ENCODE peak calls at places on chromosome 11, in ten cellular contexts. Z, C, U, K, N, P, H, O, D and E are unnamed samples.

GRCh38 chr11:103326070-103326794 is 217.0 kb downstream of the DYNC2H1 start:
- DNase-seq in Z (no peak), C (peak), U (peak), K (no peak), N (peak), P (no peak), H (no peak), O (peak), D (peak), E (peak)

GRCh38 chr11:114348200-114349191 is 51.8 kb downstream of the C11orf71 start:
- DNase-seq in Z (peak), C (peak), U (peak), K (peak), N (peak), P (no peak), H (no peak), O (peak), D (peak), E (no peak)

GRCh38 chr11:25068451-25068850 is 571.6 kb downstream of the LUZP2 start:
- DNase-seq in Z (no peak), C (no peak), U (no peak), K (no peak), N (no peak), P (no peak), H (no peak), O (no peak), D (no peak), E (no peak)

GRCh38 chr11:128867277-128867676 is at the start of gene KCNJ1:
- DNase-seq in Z (no peak), C (no peak), U (no peak), K (no peak), N (no peak), P (no peak), H (no peak), O (no peak), D (no peak), E (no peak)

GRCh38 chr11:94201004-94201465 is 72.4 kb downstream of the PANX1 start:
- DNase-seq in Z (no peak), C (peak), U (no peak), K (no peak), N (no peak), P (no peak), H (no peak), O (no peak), D (no peak), E (no peak)

GRCh38 chr11:85685131-85685819 is 720 bp downstream of the CCDC89 start:
- DNase-seq in Z (peak), C (peak), U (no peak), K (no peak), N (no peak), P (no peak), H (no peak), O (no peak), D (no peak), E (peak)

GRCh38 chr11:12531681-12532080 is 142.5 kb upstream of the TEAD1 start:
- DNase-seq in Z (no peak), C (peak), U (no peak), K (no peak), N (no peak), P (no peak), H (no peak), O (no peak), D (no peak), E (no peak)

GRCh38 chr11:68741536-68741935 is 9.8 kb downstream of the TESMIN start:
- DNase-seq in Z (no peak), C (peak), U (no peak), K (no peak), N (no peak), P (no peak), H (no peak), O (no peak), D (no peak), E (no peak)

GRCh38 chr11:60908803-60909202 is 2.4 kb upstream of the PRPF19 start:
- DNase-seq in Z (no peak), C (no peak), U (no peak), K (no peak), N (no peak), P (no peak), H (no peak), O (no peak), D (no peak), E (no peak)

GRCh38 chr11:8826145-8826786 is 84.7 kb upstream of the AKIP1 start:
- DNase-seq in Z (no peak), C (peak), U (no peak), K (no peak), N (no peak), P (no peak), H (no peak), O (no peak), D (no peak), E (no peak)

GRCh38 chr11:123430736-123431356 is 777 bp downstream of the GRAMD1B start:
- DNase-seq in Z (peak), C (peak), U (peak), K (peak), N (peak), P (peak), H (peak), O (peak), D (peak), E (peak)
- TF ChIP-seq POLR2A in Z (peak), C (no peak), U (no peak), K (no peak), N (no peak), P (peak), H (no peak), O (peak), D (no peak), E (no peak)

GRCh38 chr11:134275534-134276395 is at the start of gene GLB1L3:
- DNase-seq in Z (no peak), C (no peak), U (no peak), K (no peak), N (no peak), P (no peak), H (no peak), O (peak), D (peak), E (no peak)
- TF ChIP-seq POLR2A in Z (no peak), C (no peak), U (no peak), K (no peak), N (no peak), P (no peak), H (no peak), O (no peak), D (no peak), E (no peak)

GRCh38 chr11:118910309-118911112 is 15.2 kb downstream of the BCL9L start:
- DNase-seq in Z (peak), C (peak), U (no peak), K (peak), N (no peak), P (peak), H (peak), O (peak), D (peak), E (no peak)
- TF ChIP-seq POLR2A in Z (peak), C (peak), U (no peak), K (no peak), N (no peak), P (peak), H (no peak), O (no peak), D (peak), E (peak)

DNA sequence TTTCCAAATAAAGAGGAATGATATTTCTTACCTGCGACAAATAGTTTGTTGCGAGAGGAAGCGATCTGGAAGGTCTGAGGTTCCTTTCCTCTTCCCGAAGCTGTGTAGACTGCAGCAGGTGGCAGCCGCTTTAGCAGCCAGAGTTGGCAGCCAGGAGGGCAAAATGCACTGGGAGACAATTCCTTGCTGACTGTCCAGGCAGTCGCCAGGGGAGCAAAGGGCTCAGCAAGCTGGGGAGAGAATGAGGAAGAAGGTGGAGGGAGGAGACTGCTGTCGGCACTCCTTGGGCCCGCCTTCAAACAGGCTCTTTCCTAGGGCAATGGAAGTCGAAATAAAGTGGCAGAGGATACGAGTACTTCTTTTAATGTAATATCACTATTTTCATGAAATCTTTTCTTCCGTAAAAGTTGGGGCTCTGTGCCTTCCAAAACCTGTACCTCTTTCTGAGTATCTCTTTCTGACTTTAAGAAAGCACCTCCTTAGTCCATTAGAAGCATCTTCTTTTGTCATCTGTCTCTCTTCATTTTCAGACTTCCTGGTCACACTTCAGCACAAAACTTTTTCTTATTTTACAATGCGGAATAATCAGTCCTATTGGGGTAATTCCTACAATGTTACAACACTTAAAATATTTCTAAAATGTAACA is at the start of gene IL18:
- DNase-seq in Z (no peak), C (no peak), U (peak), K (no peak), N (peak), P (peak), H (peak), O (peak), D (peak), E (peak)
- TF ChIP-seq POLR2A in Z (no peak), C (no peak), U (no peak), K (peak), N (no peak), P (no peak), H (no peak), O (peak), D (no peak), E (peak)

GRCh38 chr11:1918436-1919315 is 827 bp upstream of the TNNT3 start:
- DNase-seq in Z (no peak), C (no peak), U (no peak), K (no peak), N (no peak), P (no peak), H (peak), O (no peak), D (no peak), E (no peak)

GRCh38 chr11:1916986-1917522 is 2.4 kb upstream of the TNNT3 start:
- DNase-seq in Z (no peak), C (no peak), U (no peak), K (peak), N (peak), P (peak), H (peak), O (no peak), D (no peak), E (no peak)

GRCh38 chr11:1916132-1916985 is 3.1 kb upstream of the TNNT3 start:
- DNase-seq in Z (no peak), C (no peak), U (no peak), K (peak), N (peak), P (no peak), H (peak), O (no peak), D (no peak), E (no peak)

GRCh38 chr11:1919428-1920127 is at the start of gene TNNT3:
- DNase-seq in Z (no peak), C (no peak), U (no peak), K (no peak), N (no peak), P (peak), H (peak), O (no peak), D (no peak), E (no peak)

DNA sequence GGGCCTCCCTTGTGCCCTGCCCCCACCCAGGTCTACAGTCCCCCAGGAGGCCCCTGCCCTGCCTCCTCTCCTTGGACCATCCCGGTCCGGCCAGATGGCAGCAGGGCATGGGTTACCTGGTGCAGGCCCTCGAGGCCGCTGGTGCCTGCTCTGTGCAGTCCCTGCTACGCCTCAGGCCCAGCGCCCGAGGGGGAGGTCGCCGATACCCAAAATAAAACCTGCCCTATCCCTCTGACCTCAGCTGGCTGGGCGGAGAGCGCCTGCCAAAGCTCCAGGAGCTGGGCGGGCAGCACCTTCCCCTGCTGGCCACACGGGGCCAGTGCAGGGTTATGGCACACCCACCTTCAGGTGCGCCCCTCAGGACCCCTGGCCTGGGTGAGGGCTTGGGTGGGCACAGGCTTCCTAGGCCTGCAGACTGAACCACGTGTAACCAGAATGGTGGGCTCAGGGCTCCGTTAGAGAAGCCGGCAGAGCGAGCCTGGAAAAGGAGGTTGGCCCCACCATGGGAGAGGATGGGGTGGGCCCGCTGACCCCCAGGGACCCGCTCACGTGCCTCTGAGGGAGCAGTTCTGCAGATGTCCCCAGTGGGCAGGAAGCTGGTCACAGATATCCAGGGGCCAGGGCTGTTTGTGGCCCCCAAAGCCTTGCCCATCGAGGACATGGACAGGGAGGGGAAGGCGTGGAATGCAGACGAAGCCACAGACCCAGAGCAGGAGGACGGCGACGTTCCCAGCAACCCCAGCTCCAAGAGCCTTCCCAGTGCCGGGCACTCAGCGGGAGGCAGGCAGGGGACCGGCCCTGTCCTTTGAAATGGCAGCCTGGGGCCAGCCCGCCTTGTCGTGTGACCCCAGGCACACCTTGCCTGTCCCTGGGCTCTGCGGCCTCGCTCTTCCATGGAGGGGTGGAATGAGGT is 1.7 kb upstream of the TNNT3 start:
- DNase-seq in Z (no peak), C (no peak), U (no peak), K (no peak), N (no peak), P (peak), H (peak), O (no peak), D (no peak), E (no peak)
- TF ChIP-seq POLR2A in Z (no peak), C (no peak), U (no peak), K (no peak), N (no peak), P (no peak), H (no peak), O (no peak), D (no peak), E (no peak)

GRCh38 chr11:10308208-10308954 is 3.5 kb downstream of the ADM start:
- DNase-seq in Z (no peak), C (peak), U (no peak), K (no peak), N (no peak), P (no peak), H (no peak), O (no peak), D (no peak), E (no peak)
- TF ChIP-seq POLR2A in Z (no peak), C (no peak), U (no peak), K (no peak), N (no peak), P (peak), H (no peak), O (peak), D (no peak), E (no peak)

GRCh38 chr11:43947003-43947500 is 4.6 kb downstream of the C11orf96 start:
- DNase-seq in Z (peak), C (peak), U (no peak), K (no peak), N (peak), P (no peak), H (peak), O (no peak), D (no peak), E (no peak)
- TF ChIP-seq POLR2A in Z (peak), C (no peak), U (no peak), K (no peak), N (no peak), P (no peak), H (no peak), O (no peak), D (no peak), E (no peak)

GRCh38 chr11:72787262-72788104 is 6.4 kb downstream of the STARD10 start:
- DNase-seq in Z (peak), C (no peak), U (no peak), K (no peak), N (peak), P (no peak), H (no peak), O (peak), D (peak), E (no peak)

GRCh38 chr11:72788250-72788649 is 5.6 kb downstream of the STARD10 start:
- DNase-seq in Z (no peak), C (no peak), U (no peak), K (no peak), N (no peak), P (no peak), H (no peak), O (no peak), D (no peak), E (no peak)

GRCh38 chr11:72789493-72790131 is 4.2 kb downstream of the STARD10 start:
- DNase-seq in Z (no peak), C (peak), U (no peak), K (no peak), N (no peak), P (peak), H (no peak), O (no peak), D (no peak), E (no peak)

GRCh38 chr11:72784662-72785061 is 9.2 kb downstream of the STARD10 start:
- DNase-seq in Z (no peak), C (no peak), U (no peak), K (no peak), N (no peak), P (no peak), H (no peak), O (no peak), D (no peak), E (no peak)

GRCh38 chr11:72786305-72787261 is 7.3 kb downstream of the STARD10 start:
- DNase-seq in Z (no peak), C (no peak), U (no peak), K (no peak), N (no peak), P (no peak), H (no peak), O (peak), D (no peak), E (no peak)
- TF ChIP-seq POLR2A in Z (no peak), C (no peak), U (no peak), K (no peak), N (no peak), P (no peak), H (no peak), O (peak), D (no peak), E (no peak)